ENCODE peak calls at places on chromosomes 13 and 19, in ten cellular contexts. One of them, this sample, is unnamed.

GRCh38 chr19:850221-850978 is 1.7 kb upstream of the ELANE start:
- DNase-seq in lower lobe of right lung: peak; percentile 90
- DNase-seq in neural progenitor cell: peak; percentile 51
- DNase-seq in Karpas-422: no peak
- DNase-seq in prostate gland: peak; percentile 81
- DNase-seq in CD8-positive, alpha-beta T cell: no peak
- DNase-seq in SJSA1: peak; percentile 69
- DNase-seq in heart right ventricle: peak; percentile 90
- DNase-seq in CD8-positive, alpha-beta memory T cell: no peak
- DNase-seq in GM23248: peak; percentile 91
- DNase-seq in this sample: no peak

GRCh38 chr13:60733933-60734332 is 336.9 kb downstream of the TDRD3 start:
- DNase-seq in neural progenitor cell: peak; percentile 17
- DNase-seq in lower lobe of right lung: no peak
- DNase-seq in GM23248: no peak
- DNase-seq in prostate gland: no peak
- DNase-seq in SJSA1: no peak
- DNase-seq in CD8-positive, alpha-beta T cell: no peak
- DNase-seq in Karpas-422: no peak
- DNase-seq in CD8-positive, alpha-beta memory T cell: no peak
- DNase-seq in heart right ventricle: no peak
- DNase-seq in this sample: no peak

GRCh38 chr13:48281556-48281955 is 22.0 kb upstream of the RB1 start:
- DNase-seq in CD8-positive, alpha-beta T cell: no peak
- DNase-seq in prostate gland: no peak
- DNase-seq in neural progenitor cell: no peak
- DNase-seq in CD8-positive, alpha-beta memory T cell: no peak
- DNase-seq in Karpas-422: no peak
- DNase-seq in lower lobe of right lung: no peak
- DNase-seq in heart right ventricle: no peak
- DNase-seq in GM23248: no peak
- DNase-seq in SJSA1: no peak
- DNase-seq in this sample: no peak

GRCh38 chr19:33465834-33466233 is 55.8 kb downstream of the PEPD start:
- DNase-seq in lower lobe of right lung: no peak
- DNase-seq in prostate gland: no peak
- DNase-seq in CD8-positive, alpha-beta T cell: no peak
- DNase-seq in neural progenitor cell: no peak
- DNase-seq in GM23248: no peak
- DNase-seq in SJSA1: no peak
- DNase-seq in Karpas-422: no peak
- DNase-seq in heart right ventricle: no peak
- DNase-seq in CD8-positive, alpha-beta memory T cell: no peak
- DNase-seq in this sample: no peak

GRCh38 chr19:31408460-31409124 is 59.4 kb upstream of the TSHZ3 start:
- DNase-seq in Karpas-422: no peak
- DNase-seq in heart right ventricle: peak; percentile 29
- DNase-seq in SJSA1: no peak
- DNase-seq in GM23248: peak; percentile 90
- DNase-seq in neural progenitor cell: no peak
- DNase-seq in CD8-positive, alpha-beta memory T cell: no peak
- DNase-seq in lower lobe of right lung: no peak
- DNase-seq in CD8-positive, alpha-beta T cell: no peak
- DNase-seq in prostate gland: no peak
- DNase-seq in this sample: no peak

GRCh38 chr13:24304620-24305019 is 4.8 kb upstream of the C1QTNF9 start:
- DNase-seq in CD8-positive, alpha-beta memory T cell: no peak
- DNase-seq in heart right ventricle: no peak
- DNase-seq in lower lobe of right lung: no peak
- DNase-seq in SJSA1: no peak
- DNase-seq in GM23248: no peak
- DNase-seq in Karpas-422: no peak
- DNase-seq in neural progenitor cell: no peak
- DNase-seq in prostate gland: no peak
- DNase-seq in CD8-positive, alpha-beta T cell: no peak
- DNase-seq in this sample: no peak

GRCh38 chr13:56182598-56182997 is 958.1 kb upstream of the PRR20A start:
- DNase-seq in CD8-positive, alpha-beta memory T cell: no peak
- DNase-seq in GM23248: no peak
- DNase-seq in heart right ventricle: no peak
- DNase-seq in SJSA1: no peak
- DNase-seq in CD8-positive, alpha-beta T cell: no peak
- DNase-seq in neural progenitor cell: no peak
- DNase-seq in prostate gland: no peak
- DNase-seq in Karpas-422: no peak
- DNase-seq in lower lobe of right lung: no peak
- DNase-seq in this sample: no peak

GRCh38 chr19:8302357-8302691 is 5.8 kb downstream of the CD320 start:
- DNase-seq in lower lobe of right lung: peak; percentile 45
- DNase-seq in CD8-positive, alpha-beta T cell: no peak
- DNase-seq in GM23248: no peak
- DNase-seq in SJSA1: peak; percentile 44
- DNase-seq in Karpas-422: no peak
- DNase-seq in prostate gland: peak; percentile 3
- DNase-seq in neural progenitor cell: no peak
- DNase-seq in heart right ventricle: peak; percentile 73
- DNase-seq in CD8-positive, alpha-beta memory T cell: peak; percentile 17
- DNase-seq in this sample: no peak

GRCh38 chr13:89267734-89268133 is 1596.6 kb downstream of the SLITRK5 start:
- DNase-seq in GM23248: no peak
- DNase-seq in CD8-positive, alpha-beta T cell: no peak
- DNase-seq in CD8-positive, alpha-beta memory T cell: no peak
- DNase-seq in prostate gland: no peak
- DNase-seq in heart right ventricle: no peak
- DNase-seq in lower lobe of right lung: no peak
- DNase-seq in Karpas-422: no peak
- DNase-seq in SJSA1: no peak
- DNase-seq in neural progenitor cell: no peak
- DNase-seq in this sample: no peak

GRCh38 chr13:59915252-59915651 is 248.5 kb downstream of the DIAPH3 start:
- DNase-seq in prostate gland: no peak
- DNase-seq in neural progenitor cell: no peak
- DNase-seq in CD8-positive, alpha-beta memory T cell: no peak
- DNase-seq in CD8-positive, alpha-beta T cell: no peak
- DNase-seq in Karpas-422: no peak
- DNase-seq in heart right ventricle: no peak
- DNase-seq in lower lobe of right lung: no peak
- DNase-seq in SJSA1: no peak
- DNase-seq in GM23248: no peak
- DNase-seq in this sample: no peak

GRCh38 chr19:1068111-1069001 is 1.4 kb downstream of the ARHGAP45 start:
- DNase-seq in heart right ventricle: peak; percentile 45
- DNase-seq in prostate gland: no peak
- DNase-seq in neural progenitor cell: no peak
- DNase-seq in GM23248: no peak
- DNase-seq in CD8-positive, alpha-beta T cell: peak; percentile 84
- DNase-seq in SJSA1: no peak
- DNase-seq in CD8-positive, alpha-beta memory T cell: peak; percentile 89
- DNase-seq in lower lobe of right lung: peak; percentile 76
- DNase-seq in Karpas-422: peak; percentile 69
- DNase-seq in this sample: peak; percentile 82

GRCh38 chr19:52566121-52566520 is 4.0 kb upstream of the ZNF701 start:
- DNase-seq in prostate gland: no peak
- DNase-seq in SJSA1: no peak
- DNase-seq in heart right ventricle: no peak
- DNase-seq in CD8-positive, alpha-beta T cell: no peak
- DNase-seq in neural progenitor cell: no peak
- DNase-seq in Karpas-422: no peak
- DNase-seq in GM23248: no peak
- DNase-seq in lower lobe of right lung: no peak
- DNase-seq in CD8-positive, alpha-beta memory T cell: no peak
- DNase-seq in this sample: no peak

GRCh38 chr19:42172261-42172660 is 40.0 kb upstream of the POU2F2 start:
- DNase-seq in prostate gland: no peak
- DNase-seq in CD8-positive, alpha-beta T cell: no peak
- DNase-seq in GM23248: no peak
- DNase-seq in lower lobe of right lung: no peak
- DNase-seq in CD8-positive, alpha-beta memory T cell: no peak
- DNase-seq in SJSA1: no peak
- DNase-seq in neural progenitor cell: no peak
- DNase-seq in Karpas-422: no peak
- DNase-seq in heart right ventricle: no peak
- DNase-seq in this sample: no peak

GRCh38 chr13:23500858-23501257 is 67.4 kb upstream of the SACS start:
- DNase-seq in CD8-positive, alpha-beta memory T cell: no peak
- DNase-seq in neural progenitor cell: no peak
- DNase-seq in heart right ventricle: no peak
- DNase-seq in SJSA1: no peak
- DNase-seq in CD8-positive, alpha-beta T cell: no peak
- DNase-seq in prostate gland: no peak
- DNase-seq in lower lobe of right lung: no peak
- DNase-seq in GM23248: peak; percentile 92
- DNase-seq in Karpas-422: no peak
- DNase-seq in this sample: no peak

GRCh38 chr19:37980419-37980975 is 73.5 kb downstream of the SIPA1L3 start:
- DNase-seq in lower lobe of right lung: no peak
- DNase-seq in GM23248: no peak
- DNase-seq in neural progenitor cell: no peak
- DNase-seq in prostate gland: no peak
- DNase-seq in CD8-positive, alpha-beta memory T cell: no peak
- DNase-seq in CD8-positive, alpha-beta T cell: no peak
- DNase-seq in heart right ventricle: no peak
- DNase-seq in SJSA1: no peak
- DNase-seq in Karpas-422: no peak
- DNase-seq in this sample: no peak

GRCh38 chr13:30685320-30685859 is 50.0 kb upstream of the ALOX5AP start:
- DNase-seq in prostate gland: no peak
- DNase-seq in CD8-positive, alpha-beta T cell: no peak
- DNase-seq in heart right ventricle: no peak
- DNase-seq in Karpas-422: no peak
- DNase-seq in GM23248: peak; percentile 17
- DNase-seq in SJSA1: no peak
- DNase-seq in neural progenitor cell: no peak
- DNase-seq in CD8-positive, alpha-beta memory T cell: no peak
- DNase-seq in lower lobe of right lung: no peak
- DNase-seq in this sample: no peak

GRCh38 chr13:30689752-30690151 is 45.6 kb upstream of the ALOX5AP start:
- DNase-seq in heart right ventricle: no peak
- DNase-seq in CD8-positive, alpha-beta memory T cell: no peak
- DNase-seq in Karpas-422: no peak
- DNase-seq in prostate gland: no peak
- DNase-seq in CD8-positive, alpha-beta T cell: no peak
- DNase-seq in GM23248: no peak
- DNase-seq in neural progenitor cell: no peak
- DNase-seq in lower lobe of right lung: no peak
- DNase-seq in SJSA1: no peak
- DNase-seq in this sample: no peak

GRCh38 chr13:30685987-30686386 is 49.4 kb upstream of the ALOX5AP start:
- DNase-seq in Karpas-422: no peak
- DNase-seq in CD8-positive, alpha-beta memory T cell: no peak
- DNase-seq in heart right ventricle: no peak
- DNase-seq in GM23248: no peak
- DNase-seq in lower lobe of right lung: no peak
- DNase-seq in neural progenitor cell: no peak
- DNase-seq in CD8-positive, alpha-beta T cell: no peak
- DNase-seq in prostate gland: no peak
- DNase-seq in SJSA1: no peak
- DNase-seq in this sample: no peak

GRCh38 chr13:30692108-30692507 is 43.2 kb upstream of the ALOX5AP start:
- DNase-seq in CD8-positive, alpha-beta memory T cell: no peak
- DNase-seq in SJSA1: no peak
- DNase-seq in Karpas-422: no peak
- DNase-seq in neural progenitor cell: no peak
- DNase-seq in GM23248: no peak
- DNase-seq in lower lobe of right lung: no peak
- DNase-seq in prostate gland: no peak
- DNase-seq in CD8-positive, alpha-beta T cell: no peak
- DNase-seq in heart right ventricle: no peak
- DNase-seq in this sample: no peak

GRCh38 chr13:30690282-30691188 is 44.8 kb upstream of the ALOX5AP start:
- DNase-seq in SJSA1: peak; percentile 86
- DNase-seq in prostate gland: peak; percentile 38
- DNase-seq in neural progenitor cell: no peak
- DNase-seq in heart right ventricle: peak; percentile 42
- DNase-seq in Karpas-422: peak; percentile 87
- DNase-seq in CD8-positive, alpha-beta T cell: no peak
- DNase-seq in GM23248: peak; percentile 96
- DNase-seq in lower lobe of right lung: peak; percentile 83
- DNase-seq in CD8-positive, alpha-beta memory T cell: no peak
- DNase-seq in this sample: no peak
- H3K4me3 ChIP-seq in SJSA1: peak overlapping the region; percentile 39
- H3K4me3 ChIP-seq in prostate gland: peak overlapping the region; percentile 21
- H3K4me3 ChIP-seq in neural progenitor cell: no peak overlapping the region
- H3K4me3 ChIP-seq in heart right ventricle: peak overlapping the region; percentile 47
- H3K4me3 ChIP-seq in Karpas-422: peak overlapping the region; percentile 64
- H3K4me3 ChIP-seq in CD8-positive, alpha-beta T cell: peak overlapping the region; percentile 20
- H3K4me3 ChIP-seq in GM23248: peak overlapping the region; percentile 76
- H3K4me3 ChIP-seq in lower lobe of right lung: peak overlapping the region; percentile 46
- H3K4me3 ChIP-seq in CD8-positive, alpha-beta memory T cell: peak overlapping the region; percentile 11
- H3K4me3 ChIP-seq in this sample: peak overlapping the region; percentile 71

GRCh38 chr13:80630685-80631121 is 289.8 kb upstream of the SPRY2 start:
- DNase-seq in prostate gland: no peak
- DNase-seq in neural progenitor cell: no peak
- DNase-seq in CD8-positive, alpha-beta T cell: no peak
- DNase-seq in lower lobe of right lung: no peak
- DNase-seq in CD8-positive, alpha-beta memory T cell: no peak
- DNase-seq in GM23248: no peak
- DNase-seq in Karpas-422: no peak
- DNase-seq in SJSA1: no peak
- DNase-seq in heart right ventricle: peak; percentile 30
- DNase-seq in this sample: no peak
- H3K27ac ChIP-seq in prostate gland: no peak overlapping the region
- H3K27ac ChIP-seq in neural progenitor cell: no peak overlapping the region
- H3K27ac ChIP-seq in CD8-positive, alpha-beta T cell: no peak overlapping the region
- H3K27ac ChIP-seq in lower lobe of right lung: peak overlapping the region; percentile 20
- H3K27ac ChIP-seq in CD8-positive, alpha-beta memory T cell: no peak overlapping the region
- H3K27ac ChIP-seq in GM23248: no peak overlapping the region
- H3K27ac ChIP-seq in Karpas-422: no peak overlapping the region
- H3K27ac ChIP-seq in SJSA1: no peak overlapping the region
- H3K27ac ChIP-seq in heart right ventricle: peak overlapping the region; percentile 22
- H3K27ac ChIP-seq in this sample: no peak overlapping the region

DNA sequence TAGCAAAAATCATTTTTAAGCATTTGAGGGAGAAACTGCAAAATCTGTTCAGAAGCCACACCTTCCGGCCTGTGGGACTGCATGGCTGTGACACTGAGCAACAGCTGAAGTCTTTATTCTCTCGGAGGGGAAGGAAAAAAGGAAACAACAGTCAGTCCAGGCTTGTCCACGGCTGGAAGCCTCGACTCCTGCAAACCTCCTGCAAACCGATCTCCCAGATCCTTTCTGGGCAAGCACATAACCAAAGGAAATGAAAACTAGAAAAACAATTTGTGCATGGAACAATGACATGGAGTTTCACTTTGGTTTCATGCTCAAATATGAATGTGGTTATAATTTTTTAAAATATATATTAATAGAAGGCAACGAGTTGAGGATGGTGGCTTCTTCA is 1.0 kb downstream of the COL4A1 start:
- DNase-seq in GM23248: peak; percentile 42
- DNase-seq in SJSA1: peak; percentile 50
- DNase-seq in CD8-positive, alpha-beta T cell: no peak
- DNase-seq in neural progenitor cell: no peak
- DNase-seq in lower lobe of right lung: no peak
- DNase-seq in Karpas-422: no peak
- DNase-seq in CD8-positive, alpha-beta memory T cell: no peak
- DNase-seq in prostate gland: no peak
- DNase-seq in heart right ventricle: no peak
- DNase-seq in this sample: no peak
- H3K4me3 ChIP-seq in GM23248: peak overlapping the region; percentile 89
- H3K4me3 ChIP-seq in SJSA1: peak overlapping the region; percentile 93
- H3K4me3 ChIP-seq in CD8-positive, alpha-beta T cell: no peak overlapping the region
- H3K4me3 ChIP-seq in neural progenitor cell: peak overlapping the region; percentile 94
- H3K4me3 ChIP-seq in lower lobe of right lung: peak overlapping the region; percentile 78
- H3K4me3 ChIP-seq in Karpas-422: no peak overlapping the region
- H3K4me3 ChIP-seq in CD8-positive, alpha-beta memory T cell: no peak overlapping the region
- H3K4me3 ChIP-seq in prostate gland: peak overlapping the region; percentile 51
- H3K4me3 ChIP-seq in heart right ventricle: peak overlapping the region; percentile 95
- H3K4me3 ChIP-seq in this sample: no peak overlapping the region

GRCh38 chr13:112689498-112690241 is at the start of gene ATP11A:
- DNase-seq in CD8-positive, alpha-beta T cell: peak; percentile 69
- DNase-seq in neural progenitor cell: peak; percentile 95
- DNase-seq in prostate gland: peak; percentile 87
- DNase-seq in Karpas-422: peak; percentile 63
- DNase-seq in heart right ventricle: peak; percentile 93
- DNase-seq in GM23248: peak; percentile 97
- DNase-seq in lower lobe of right lung: peak; percentile 96
- DNase-seq in CD8-positive, alpha-beta memory T cell: peak; percentile 84
- DNase-seq in SJSA1: peak; percentile 87
- DNase-seq in this sample: peak; percentile 87
- H3K27ac ChIP-seq in CD8-positive, alpha-beta T cell: peak within 1 kb of the TSS; percentile 38
- H3K27ac ChIP-seq in neural progenitor cell: peak within 1 kb of the TSS; percentile 40
- H3K27ac ChIP-seq in prostate gland: peak within 1 kb of the TSS; percentile 85
- H3K27ac ChIP-seq in Karpas-422: no peak within 1 kb of the TSS
- H3K27ac ChIP-seq in heart right ventricle: peak within 1 kb of the TSS; percentile 86
- H3K27ac ChIP-seq in GM23248: peak within 1 kb of the TSS; percentile 0
- H3K27ac ChIP-seq in lower lobe of right lung: peak within 1 kb of the TSS; percentile 98
- H3K27ac ChIP-seq in CD8-positive, alpha-beta memory T cell: peak within 1 kb of the TSS; percentile 80
- H3K27ac ChIP-seq in SJSA1: peak within 1 kb of the TSS; percentile 24
- H3K27ac ChIP-seq in this sample: peak within 1 kb of the TSS; percentile 88

This sample was measured in CD4-positive, CD25-positive, alpha-beta regulatory T cell.